ENCODE peak calls at places on chromosomes 5 and 9, in four cellular contexts. G, X, W and R are unnamed samples.

GRCh38 chr9:113578877-113579269 is 115.3 kb downstream of the RGS3 start:
- DNase-seq in G (peak), X (no peak), W (peak), R (peak)

GRCh38 chr5:125576823-125577222 is 830.4 kb upstream of the ZNF608 start:
- DNase-seq in G (no peak), X (no peak), W (no peak), R (no peak)

GRCh38 chr5:80250801-80251200 is 5.0 kb downstream of the SERINC5 start:
- DNase-seq in G (no peak), X (no peak), W (no peak), R (no peak)

GRCh38 chr5:9838906-9839305 is 208.8 kb upstream of the TAS2R1 start:
- DNase-seq in G (no peak), X (no peak), W (no peak), R (peak)

GRCh38 chr9:85704744-85705143 is 37.0 kb downstream of the AGTPBP1 start:
- DNase-seq in G (no peak), X (no peak), W (no peak), R (no peak)

GRCh38 chr5:135313405-135313804 is 85.6 kb downstream of the MACROH2A1 start:
- DNase-seq in G (no peak), X (no peak), W (no peak), R (no peak)

GRCh38 chr9:134764870-134765269 is 115.7 kb upstream of the FCN2 start:
- DNase-seq in G (peak), X (no peak), W (no peak), R (no peak)

GRCh38 chr9:133113928-133114351 is 7.1 kb downstream of the RALGDS start:
- DNase-seq in G (peak), X (no peak), W (no peak), R (peak)

GRCh38 chr9:123445116-123445515 is 89.1 kb downstream of the CRB2 start:
- DNase-seq in G (no peak), X (no peak), W (no peak), R (no peak)

GRCh38 chr5:67353500-67353931 is 156.9 kb upstream of the CD180 start:
- DNase-seq in G (no peak), X (no peak), W (no peak), R (peak)

GRCh38 chr9:135990468-135991429 is 29.6 kb upstream of the UBAC1 start:
- DNase-seq in G (no peak), X (peak), W (peak), R (peak)

DNA sequence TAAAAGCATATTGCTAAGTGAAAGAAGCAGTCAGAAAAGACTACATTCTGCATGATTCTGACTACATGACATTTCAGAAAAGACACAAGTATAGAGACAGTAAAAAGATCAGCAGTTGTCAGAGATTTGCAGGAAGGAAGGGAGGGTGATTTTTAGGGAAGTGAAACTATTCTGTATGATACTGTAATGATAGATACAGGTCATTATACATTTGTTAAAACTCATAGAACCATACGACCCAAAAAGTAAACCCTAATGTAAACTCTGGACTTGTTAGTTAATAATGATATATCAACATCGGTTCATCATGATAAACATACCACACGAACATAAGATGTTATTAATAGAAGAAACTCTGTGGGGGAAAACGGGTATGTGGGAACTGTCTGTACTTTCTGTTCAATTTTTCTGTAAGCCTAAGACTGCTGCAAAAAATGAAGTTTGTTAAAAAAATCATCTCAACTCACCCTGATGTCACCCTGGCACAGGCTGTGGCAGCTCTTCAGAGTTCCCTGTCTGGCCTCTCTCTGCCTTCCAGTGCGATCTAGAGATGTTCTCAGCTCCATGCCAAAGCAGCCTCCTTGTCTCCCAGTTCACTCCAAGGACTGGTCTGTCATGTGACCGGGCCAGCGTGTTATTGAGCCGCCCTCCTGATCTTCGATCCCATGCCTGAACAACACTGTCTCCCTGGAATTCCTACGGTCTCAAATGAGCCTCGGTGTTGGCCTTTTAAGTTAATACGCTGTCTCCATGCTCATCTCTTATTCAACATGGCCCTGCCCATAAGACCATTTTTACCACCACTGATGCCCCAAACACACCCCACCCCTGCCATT is 35.4 kb downstream of the PRLR start:
- DNase-seq in G (no peak), X (no peak), W (peak), R (no peak)
- H3K4me3 ChIP-seq in G (no peak), X (no peak), W (no peak), R (no peak)

GRCh38 chr9:125631391-125632085 is 75.5 kb downstream of the MAPKAP1 start:
- DNase-seq in G (no peak), X (no peak), W (peak), R (peak)
- TF ChIP-seq CTCF in G (peak), X (no peak), W (peak), R (peak)

GRCh38 chr5:120446068-120446492 is 18.0 kb upstream of the PRR16 start:
- DNase-seq in G (no peak), X (peak), W (no peak), R (no peak)
- H3K4me3 ChIP-seq in G (no peak), X (no peak), W (no peak), R (no peak)

DNA sequence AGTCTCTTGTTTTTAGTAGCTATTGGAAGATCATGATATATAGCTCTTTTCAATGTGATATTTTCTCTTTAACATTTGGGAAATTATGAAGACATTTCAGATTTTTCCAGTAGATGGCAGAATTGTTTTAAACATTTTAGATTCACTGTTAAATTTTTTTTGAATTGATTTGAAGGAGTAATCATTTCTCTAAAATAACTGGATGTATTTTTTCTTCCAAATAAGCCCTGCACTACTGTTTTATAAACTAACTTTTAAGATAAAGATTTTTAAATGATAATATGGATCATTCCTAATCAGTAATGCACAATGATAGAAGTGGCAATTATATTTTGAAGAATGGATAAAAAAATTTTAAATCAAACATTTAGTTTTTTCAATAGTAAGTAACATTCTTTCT is 14.2 kb downstream of the NDUFAF2 start:
- DNase-seq in G (no peak), X (no peak), W (no peak), R (no peak)
- TF ChIP-seq CTCF in G (peak), X (no peak), W (no peak), R (peak)

DNA sequence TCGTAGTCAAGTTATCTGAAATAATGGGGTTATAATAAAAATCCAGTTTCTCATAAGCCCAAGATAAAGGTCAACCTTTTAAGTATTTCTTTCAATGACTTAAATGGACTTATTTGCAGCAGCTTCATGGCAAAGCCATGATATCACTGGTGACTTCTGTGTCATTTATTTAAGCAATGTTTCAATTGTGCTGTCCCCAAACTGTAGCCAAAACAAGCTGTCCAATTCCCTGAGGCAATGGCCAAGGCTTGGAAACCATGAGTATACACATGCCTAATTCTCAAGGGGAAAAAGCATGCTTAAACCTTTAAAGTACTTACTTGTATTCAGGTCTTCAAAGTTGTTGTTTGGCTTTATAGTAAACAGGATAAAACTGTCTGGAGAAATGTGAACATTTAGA is 376.4 kb upstream of the TNC start:
- DNase-seq in G (no peak), X (no peak), W (no peak), R (no peak)
- H3K4me3 ChIP-seq in G (no peak), X (no peak), W (no peak), R (no peak)

GRCh38 chr5:150623878-150624216 is 16.6 kb upstream of the SYNPO start:
- DNase-seq in G (no peak), X (peak), W (no peak), R (no peak)
- TF ChIP-seq CTCF in G (no peak), X (no peak), W (no peak), R (no peak)